ENCODE peak calls at places on chromosomes 6 and 20, in seven cellular contexts. G is WTC11; D is fibroblast of lung; S is AG04449; Y is dorsolateral prefrontal cortex; R is CD4-positive, alpha-beta T cell; I is Peyer's patch. P is an unnamed sample.

GRCh38 chr20:58693226-58694006 is 816 bp downstream of the NPEPL1 start:
- DNase-seq in D (no peak), Y (no peak), R (no peak), G (peak), I (peak), S (no peak), P (no peak)

GRCh38 chr6:109595998-109596397 is 95.0 kb downstream of the AK9 start:
- DNase-seq in R (no peak), S (peak), G (peak), Y (no peak), I (no peak), D (peak), P (no peak)

GRCh38 chr6:129112591-129112990 is 229.7 kb downstream of the LAMA2 start:
- DNase-seq in R (no peak), I (no peak), S (no peak), D (no peak), Y (no peak), G (no peak), P (no peak)

GRCh38 chr6:82363368-82364086 is at the start of gene TPBG:
- DNase-seq in I (peak), R (no peak), Y (no peak), D (peak), S (no peak), G (peak), P (peak)

GRCh38 chr6:52596371-52597028 is 19.6 kb upstream of the TRAM2 start:
- DNase-seq in I (no peak), D (peak), R (no peak), Y (no peak), G (no peak), S (no peak), P (no peak)

GRCh38 chr6:72422126-72422680 is 199.7 kb upstream of the KCNQ5 start:
- DNase-seq in G (no peak), S (peak), D (no peak), I (no peak), R (no peak), Y (no peak), P (no peak)

GRCh38 chr6:25971187-25971811 is 8.7 kb downstream of the TRIM38 start:
- DNase-seq in I (no peak), S (peak), Y (peak), G (no peak), D (peak), R (no peak), P (no peak)

GRCh38 chr6:109513571-109514071 is 30.6 kb upstream of the ZBTB24 start:
- DNase-seq in Y (no peak), R (no peak), I (no peak), D (peak), G (no peak), S (peak), P (no peak)

GRCh38 chr6:43702522-43703440 is 15.2 kb upstream of the MRPS18A start:
- DNase-seq in R (no peak), S (peak), I (peak), Y (no peak), D (peak), G (peak), P (peak)

DNA sequence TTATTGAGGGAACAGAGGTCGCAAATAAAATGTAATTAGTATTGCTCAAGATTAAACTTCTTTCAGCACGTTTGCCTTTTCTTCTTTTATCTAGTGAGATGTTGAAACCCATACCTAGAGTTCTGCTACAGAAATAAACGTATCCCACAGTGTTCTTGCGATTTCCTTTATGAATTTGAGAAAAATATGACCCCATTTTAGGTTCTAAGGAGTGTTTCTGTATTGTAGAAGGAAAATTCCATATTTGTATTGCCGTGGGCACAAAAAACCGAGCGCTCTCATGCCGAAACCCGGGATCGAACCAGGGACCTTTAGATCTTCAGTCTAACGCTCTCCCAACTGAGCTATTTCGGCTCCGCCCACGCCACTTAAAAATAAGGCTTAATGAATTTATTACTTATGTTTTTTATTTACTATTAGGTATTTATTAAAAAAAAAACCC is 23.7 kb downstream of the ZNF311 start:
- DNase-seq in I (peak), G (peak), R (peak), S (no peak), Y (peak), D (peak), P (peak)
- TF ChIP-seq CTCF in I (no peak), G (no peak), R (peak), S (no peak), Y (no peak), D (no peak), P (peak)

GRCh38 chr20:49906615-49907154 is 8.6 kb downstream of the SPATA2 start:
- DNase-seq in S (no peak), D (no peak), I (no peak), R (no peak), G (no peak), Y (no peak), P (no peak)

GRCh38 chr20:49907405-49908257 is 7.7 kb downstream of the SPATA2 start:
- DNase-seq in S (no peak), R (no peak), G (no peak), D (no peak), Y (no peak), I (no peak), P (no peak)

GRCh38 chr20:49904440-49905214 is 10.7 kb downstream of the SPATA2 start:
- DNase-seq in G (no peak), R (no peak), Y (no peak), D (no peak), I (peak), S (no peak), P (no peak)

GRCh38 chr20:49905415-49906091 is 9.8 kb downstream of the SPATA2 start:
- DNase-seq in G (no peak), S (no peak), D (no peak), R (no peak), I (no peak), Y (no peak), P (no peak)

GRCh38 chr20:49906101-49906604 is 9.2 kb downstream of the SPATA2 start:
- DNase-seq in R (no peak), Y (no peak), D (no peak), I (no peak), S (no peak), G (no peak), P (no peak)
- TF ChIP-seq CTCF in R (no peak), Y (no peak), D (no peak), I (no peak), S (no peak), G (no peak), P (no peak)

DNA sequence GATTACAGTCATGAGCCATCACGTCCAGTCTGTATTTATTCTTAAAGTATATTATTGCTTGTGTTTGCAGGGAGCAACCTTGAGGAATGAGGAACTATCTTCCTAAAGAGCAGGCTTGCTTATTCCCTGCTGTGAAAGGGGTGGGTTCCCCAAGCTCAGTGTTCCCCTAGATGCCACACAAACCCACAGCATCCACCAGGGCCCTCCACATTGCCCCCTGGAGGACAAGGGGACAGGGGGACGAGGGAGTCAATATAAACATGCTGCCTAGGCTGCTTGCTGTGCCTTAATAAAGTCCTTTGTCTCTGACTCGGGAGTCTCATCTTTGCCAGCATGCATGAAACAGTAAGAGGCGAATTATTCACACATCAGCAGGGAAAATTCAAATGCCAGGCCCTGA is 8.0 kb upstream of the IDH3B start:
- DNase-seq in S (no peak), Y (no peak), I (no peak), R (no peak), G (peak), D (no peak), P (no peak)
- TF ChIP-seq CTCF in S (peak), Y (no peak), I (no peak), R (no peak), G (peak), D (peak), P (no peak)

GRCh38 chr20:57545927-57546662 is 14.8 kb upstream of the PCK1 start:
- DNase-seq in D (no peak), Y (no peak), I (no peak), R (no peak), G (no peak), S (no peak), P (no peak)
- TF ChIP-seq CTCF in D (no peak), Y (no peak), I (peak), R (no peak), G (no peak), S (no peak), P (no peak)

GRCh38 chr6:46491201-46491788 is at the start of gene RCAN2:
- DNase-seq in I (peak), S (no peak), R (no peak), Y (peak), G (peak), D (peak), P (peak)

GRCh38 chr6:46486186-46486585 is 5.1 kb downstream of the RCAN2 start:
- DNase-seq in G (no peak), I (no peak), S (no peak), D (no peak), Y (no peak), R (no peak), P (no peak)

GRCh38 chr6:46491789-46492547 is 719 bp upstream of the RCAN2 start:
- DNase-seq in I (peak), R (no peak), S (no peak), Y (peak), D (peak), G (peak), P (peak)

DNA sequence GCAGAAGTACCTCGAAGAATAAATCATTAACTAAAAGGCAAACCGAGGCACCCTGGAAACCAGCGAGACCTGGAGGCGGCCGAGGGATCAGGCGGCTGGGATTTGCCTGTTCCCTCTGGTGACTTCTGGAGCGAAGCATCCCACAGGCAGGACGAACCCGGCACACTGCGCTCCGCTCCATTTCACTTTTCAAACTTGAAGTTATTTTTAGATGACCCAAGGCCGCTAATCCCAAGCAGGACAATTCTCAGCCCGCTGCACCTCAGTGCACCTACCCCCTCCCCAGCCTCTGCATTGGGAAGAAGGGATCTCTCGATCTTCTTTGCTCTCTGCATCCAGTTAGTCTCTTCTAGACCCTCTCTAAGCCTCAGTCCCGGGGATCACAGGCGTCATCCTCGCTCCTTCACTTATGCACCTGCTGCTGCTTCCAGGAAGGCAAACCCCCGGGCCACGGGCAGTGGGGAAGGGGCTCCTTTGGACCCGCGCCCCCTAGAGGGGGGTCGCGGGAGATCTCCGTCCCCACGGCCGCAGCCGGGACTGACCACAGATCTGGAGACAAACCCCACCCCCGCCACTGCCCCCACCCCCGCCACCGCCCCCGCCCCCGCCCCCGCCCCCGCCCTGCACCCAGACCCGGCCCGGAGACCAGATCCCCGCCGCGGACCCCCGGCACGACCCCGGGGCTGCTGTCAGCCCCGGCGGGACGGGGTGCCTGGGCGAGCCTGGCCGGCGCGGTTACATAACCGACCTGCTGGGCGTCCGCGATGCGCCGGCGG is 636 bp downstream of the RCAN2 start:
- DNase-seq in S (no peak), Y (peak), I (no peak), G (peak), R (no peak), D (no peak), P (peak)
- TF ChIP-seq CTCF in S (peak), Y (peak), I (no peak), G (peak), R (no peak), D (peak), P (peak)

GRCh38 chr6:107179004-107179403 is 63.7 kb upstream of the BEND3 start:
- DNase-seq in D (peak), G (peak), S (no peak), I (no peak), R (no peak), Y (no peak), P (no peak)
- TF ChIP-seq CTCF in D (peak), G (no peak), S (no peak), I (peak), R (no peak), Y (no peak), P (no peak)

GRCh38 chr6:150247803-150248202 is 105.0 kb downstream of the PPP1R14C start:
- DNase-seq in R (no peak), I (no peak), G (no peak), D (no peak), S (no peak), Y (no peak), P (no peak)
- TF ChIP-seq CTCF in R (no peak), I (no peak), G (no peak), D (no peak), S (no peak), Y (no peak), P (no peak)